ENCODE peak calls at places on chromosomes 13 and 19, in seven cellular contexts. One of them, this sample, is unnamed.

GRCh38 chr13:46609052-46609451 is 56.1 kb downstream of the LRCH1 start:
- DNase-seq in T-cell: no peak
- DNase-seq in NCI-H446 treated with DMSO at 0.1 percent for 48 hours: no peak
- DNase-seq in stimulated activated CD4-positive, alpha-beta T cell treated with anti-CD3 and anti-CD28 coated beads, Interleukin-2, amount 100 ng/mL, for 48 hours: no peak
- DNase-seq in GM20000: no peak
- DNase-seq in HTR-8/SVneo: no peak
- DNase-seq in AG09319: no peak
- DNase-seq in this sample: no peak

GRCh38 chr19:18322318-18322758 is 538 bp downstream of the LSM4 start:
- DNase-seq in T-cell: no peak
- DNase-seq in NCI-H446 treated with DMSO at 0.1 percent for 48 hours: no peak
- DNase-seq in stimulated activated CD4-positive, alpha-beta T cell treated with anti-CD3 and anti-CD28 coated beads, Interleukin-2, amount 100 ng/mL, for 48 hours: peak
- DNase-seq in GM20000: peak
- DNase-seq in HTR-8/SVneo: peak
- DNase-seq in AG09319: no peak
- DNase-seq in this sample: peak

GRCh38 chr13:52127783-52128702 is 830 bp downstream of the NEK5 start:
- DNase-seq in T-cell: peak
- DNase-seq in NCI-H446 treated with DMSO at 0.1 percent for 48 hours: no peak
- DNase-seq in stimulated activated CD4-positive, alpha-beta T cell treated with anti-CD3 and anti-CD28 coated beads, Interleukin-2, amount 100 ng/mL, for 48 hours: peak
- DNase-seq in GM20000: peak
- DNase-seq in HTR-8/SVneo: peak
- DNase-seq in AG09319: no peak
- DNase-seq in this sample: peak

GRCh38 chr13:42947925-42948324 is 44.1 kb downstream of the EPSTI1 start:
- DNase-seq in T-cell: no peak
- DNase-seq in NCI-H446 treated with DMSO at 0.1 percent for 48 hours: no peak
- DNase-seq in stimulated activated CD4-positive, alpha-beta T cell treated with anti-CD3 and anti-CD28 coated beads, Interleukin-2, amount 100 ng/mL, for 48 hours: no peak
- DNase-seq in GM20000: no peak
- DNase-seq in HTR-8/SVneo: no peak
- DNase-seq in AG09319: no peak
- DNase-seq in this sample: no peak

GRCh38 chr19:19578241-19578640 is 40.2 kb downstream of the CILP2 start:
- DNase-seq in T-cell: no peak
- DNase-seq in NCI-H446 treated with DMSO at 0.1 percent for 48 hours: no peak
- DNase-seq in stimulated activated CD4-positive, alpha-beta T cell treated with anti-CD3 and anti-CD28 coated beads, Interleukin-2, amount 100 ng/mL, for 48 hours: no peak
- DNase-seq in GM20000: no peak
- DNase-seq in HTR-8/SVneo: no peak
- DNase-seq in AG09319: no peak
- DNase-seq in this sample: no peak

GRCh38 chr13:51959773-51960172 is 51.5 kb downstream of the ATP7B start:
- DNase-seq in T-cell: no peak
- DNase-seq in NCI-H446 treated with DMSO at 0.1 percent for 48 hours: no peak
- DNase-seq in stimulated activated CD4-positive, alpha-beta T cell treated with anti-CD3 and anti-CD28 coated beads, Interleukin-2, amount 100 ng/mL, for 48 hours: no peak
- DNase-seq in GM20000: peak
- DNase-seq in HTR-8/SVneo: no peak
- DNase-seq in AG09319: no peak
- DNase-seq in this sample: no peak

GRCh38 chr19:48770223-48770622 is 14.9 kb downstream of the FGF21 start:
- DNase-seq in T-cell: no peak
- DNase-seq in NCI-H446 treated with DMSO at 0.1 percent for 48 hours: no peak
- DNase-seq in stimulated activated CD4-positive, alpha-beta T cell treated with anti-CD3 and anti-CD28 coated beads, Interleukin-2, amount 100 ng/mL, for 48 hours: no peak
- DNase-seq in GM20000: no peak
- DNase-seq in HTR-8/SVneo: no peak
- DNase-seq in AG09319: no peak
- DNase-seq in this sample: no peak

GRCh38 chr19:29840066-29840950 is 28.5 kb downstream of the CCNE1 start:
- DNase-seq in T-cell: no peak
- DNase-seq in NCI-H446 treated with DMSO at 0.1 percent for 48 hours: no peak
- DNase-seq in stimulated activated CD4-positive, alpha-beta T cell treated with anti-CD3 and anti-CD28 coated beads, Interleukin-2, amount 100 ng/mL, for 48 hours: no peak
- DNase-seq in GM20000: no peak
- DNase-seq in HTR-8/SVneo: no peak
- DNase-seq in AG09319: no peak
- DNase-seq in this sample: no peak

GRCh38 chr13:108632649-108633167 is 3.3 kb downstream of the MYO16 start:
- DNase-seq in T-cell: no peak
- DNase-seq in NCI-H446 treated with DMSO at 0.1 percent for 48 hours: no peak
- DNase-seq in stimulated activated CD4-positive, alpha-beta T cell treated with anti-CD3 and anti-CD28 coated beads, Interleukin-2, amount 100 ng/mL, for 48 hours: no peak
- DNase-seq in GM20000: no peak
- DNase-seq in HTR-8/SVneo: no peak
- DNase-seq in AG09319: no peak
- DNase-seq in this sample: no peak

GRCh38 chr13:51645154-51645650 is 60.9 kb downstream of the WDFY2 start:
- DNase-seq in T-cell: peak
- DNase-seq in NCI-H446 treated with DMSO at 0.1 percent for 48 hours: no peak
- DNase-seq in stimulated activated CD4-positive, alpha-beta T cell treated with anti-CD3 and anti-CD28 coated beads, Interleukin-2, amount 100 ng/mL, for 48 hours: no peak
- DNase-seq in GM20000: peak
- DNase-seq in HTR-8/SVneo: no peak
- DNase-seq in AG09319: peak
- DNase-seq in this sample: no peak

GRCh38 chr13:42762251-42762650 is 19.1 kb upstream of the FAM216B start:
- DNase-seq in T-cell: no peak
- DNase-seq in NCI-H446 treated with DMSO at 0.1 percent for 48 hours: no peak
- DNase-seq in stimulated activated CD4-positive, alpha-beta T cell treated with anti-CD3 and anti-CD28 coated beads, Interleukin-2, amount 100 ng/mL, for 48 hours: no peak
- DNase-seq in GM20000: no peak
- DNase-seq in HTR-8/SVneo: no peak
- DNase-seq in AG09319: no peak
- DNase-seq in this sample: no peak

GRCh38 chr13:105936816-105937215 is 598.6 kb downstream of the EFNB2 start:
- DNase-seq in T-cell: no peak
- DNase-seq in NCI-H446 treated with DMSO at 0.1 percent for 48 hours: no peak
- DNase-seq in stimulated activated CD4-positive, alpha-beta T cell treated with anti-CD3 and anti-CD28 coated beads, Interleukin-2, amount 100 ng/mL, for 48 hours: no peak
- DNase-seq in GM20000: no peak
- DNase-seq in HTR-8/SVneo: no peak
- DNase-seq in AG09319: no peak
- DNase-seq in this sample: no peak

GRCh38 chr19:8355631-8356402 is 8.1 kb upstream of the ANGPTL4 start:
- DNase-seq in T-cell: no peak
- DNase-seq in NCI-H446 treated with DMSO at 0.1 percent for 48 hours: no peak
- DNase-seq in stimulated activated CD4-positive, alpha-beta T cell treated with anti-CD3 and anti-CD28 coated beads, Interleukin-2, amount 100 ng/mL, for 48 hours: no peak
- DNase-seq in GM20000: no peak
- DNase-seq in HTR-8/SVneo: peak
- DNase-seq in AG09319: peak
- DNase-seq in this sample: no peak

GRCh38 chr13:90918551-90918950 is 428.9 kb upstream of the MIR17HG start:
- DNase-seq in T-cell: no peak
- DNase-seq in NCI-H446 treated with DMSO at 0.1 percent for 48 hours: no peak
- DNase-seq in stimulated activated CD4-positive, alpha-beta T cell treated with anti-CD3 and anti-CD28 coated beads, Interleukin-2, amount 100 ng/mL, for 48 hours: no peak
- DNase-seq in GM20000: no peak
- DNase-seq in HTR-8/SVneo: no peak
- DNase-seq in AG09319: no peak
- DNase-seq in this sample: no peak

GRCh38 chr13:98839826-98840769 is 87.6 kb upstream of the SLC15A1 start:
- DNase-seq in T-cell: no peak
- DNase-seq in NCI-H446 treated with DMSO at 0.1 percent for 48 hours: no peak
- DNase-seq in stimulated activated CD4-positive, alpha-beta T cell treated with anti-CD3 and anti-CD28 coated beads, Interleukin-2, amount 100 ng/mL, for 48 hours: peak
- DNase-seq in GM20000: peak
- DNase-seq in HTR-8/SVneo: peak
- DNase-seq in AG09319: no peak
- DNase-seq in this sample: no peak

GRCh38 chr13:100306444-100306999 is 217.6 kb downstream of the PCCA start:
- DNase-seq in T-cell: no peak
- DNase-seq in NCI-H446 treated with DMSO at 0.1 percent for 48 hours: no peak
- DNase-seq in stimulated activated CD4-positive, alpha-beta T cell treated with anti-CD3 and anti-CD28 coated beads, Interleukin-2, amount 100 ng/mL, for 48 hours: no peak
- DNase-seq in GM20000: no peak
- DNase-seq in HTR-8/SVneo: no peak
- DNase-seq in AG09319: no peak
- DNase-seq in this sample: no peak

GRCh38 chr19:34559045-34559444 is 77.5 kb downstream of the WTIP start:
- DNase-seq in T-cell: no peak
- DNase-seq in NCI-H446 treated with DMSO at 0.1 percent for 48 hours: no peak
- DNase-seq in stimulated activated CD4-positive, alpha-beta T cell treated with anti-CD3 and anti-CD28 coated beads, Interleukin-2, amount 100 ng/mL, for 48 hours: no peak
- DNase-seq in GM20000: no peak
- DNase-seq in HTR-8/SVneo: no peak
- DNase-seq in AG09319: no peak
- DNase-seq in this sample: no peak

GRCh38 chr19:49848938-49849337 is 2.0 kb upstream of the PTOV1 start:
- DNase-seq in T-cell: no peak
- DNase-seq in NCI-H446 treated with DMSO at 0.1 percent for 48 hours: no peak
- DNase-seq in stimulated activated CD4-positive, alpha-beta T cell treated with anti-CD3 and anti-CD28 coated beads, Interleukin-2, amount 100 ng/mL, for 48 hours: no peak
- DNase-seq in GM20000: no peak
- DNase-seq in HTR-8/SVneo: no peak
- DNase-seq in AG09319: no peak
- DNase-seq in this sample: no peak

GRCh38 chr19:28313633-28314032 is 899.3 kb downstream of the UQCRFS1 start:
- DNase-seq in T-cell: no peak
- DNase-seq in NCI-H446 treated with DMSO at 0.1 percent for 48 hours: no peak
- DNase-seq in stimulated activated CD4-positive, alpha-beta T cell treated with anti-CD3 and anti-CD28 coated beads, Interleukin-2, amount 100 ng/mL, for 48 hours: no peak
- DNase-seq in GM20000: no peak
- DNase-seq in HTR-8/SVneo: no peak
- DNase-seq in AG09319: peak
- DNase-seq in this sample: no peak

GRCh38 chr13:30415430-30416030 is 6.8 kb upstream of the UBE2L5 start:
- DNase-seq in T-cell: no peak
- DNase-seq in NCI-H446 treated with DMSO at 0.1 percent for 48 hours: no peak
- DNase-seq in stimulated activated CD4-positive, alpha-beta T cell treated with anti-CD3 and anti-CD28 coated beads, Interleukin-2, amount 100 ng/mL, for 48 hours: no peak
- DNase-seq in GM20000: no peak
- DNase-seq in HTR-8/SVneo: no peak
- DNase-seq in AG09319: no peak
- DNase-seq in this sample: no peak

GRCh38 chr19:37963190-37963947 is 56.4 kb downstream of the SIPA1L3 start:
- DNase-seq in T-cell: no peak
- DNase-seq in NCI-H446 treated with DMSO at 0.1 percent for 48 hours: peak
- DNase-seq in stimulated activated CD4-positive, alpha-beta T cell treated with anti-CD3 and anti-CD28 coated beads, Interleukin-2, amount 100 ng/mL, for 48 hours: no peak
- DNase-seq in GM20000: no peak
- DNase-seq in HTR-8/SVneo: no peak
- DNase-seq in AG09319: peak
- DNase-seq in this sample: no peak

GRCh38 chr19:46133101-46133627 is 8.7 kb upstream of the IGFL3 start:
- DNase-seq in T-cell: no peak
- DNase-seq in NCI-H446 treated with DMSO at 0.1 percent for 48 hours: no peak
- DNase-seq in stimulated activated CD4-positive, alpha-beta T cell treated with anti-CD3 and anti-CD28 coated beads, Interleukin-2, amount 100 ng/mL, for 48 hours: no peak
- DNase-seq in GM20000: no peak
- DNase-seq in HTR-8/SVneo: peak
- DNase-seq in AG09319: peak
- DNase-seq in this sample: no peak

GRCh38 chr13:60765700-60766411 is 368.8 kb downstream of the TDRD3 start:
- DNase-seq in T-cell: no peak
- DNase-seq in NCI-H446 treated with DMSO at 0.1 percent for 48 hours: no peak
- DNase-seq in stimulated activated CD4-positive, alpha-beta T cell treated with anti-CD3 and anti-CD28 coated beads, Interleukin-2, amount 100 ng/mL, for 48 hours: no peak
- DNase-seq in GM20000: no peak
- DNase-seq in HTR-8/SVneo: no peak
- DNase-seq in AG09319: no peak
- DNase-seq in this sample: no peak

GRCh38 chr13:113297370-113297871 is 382 bp downstream of the LAMP1 start:
- DNase-seq in T-cell: peak
- DNase-seq in NCI-H446 treated with DMSO at 0.1 percent for 48 hours: no peak
- DNase-seq in stimulated activated CD4-positive, alpha-beta T cell treated with anti-CD3 and anti-CD28 coated beads, Interleukin-2, amount 100 ng/mL, for 48 hours: peak
- DNase-seq in GM20000: peak
- DNase-seq in HTR-8/SVneo: no peak
- DNase-seq in AG09319: no peak
- DNase-seq in this sample: peak

GRCh38 chr13:36526897-36527296 is 94.6 kb downstream of the CCNA1 start:
- DNase-seq in T-cell: no peak
- DNase-seq in NCI-H446 treated with DMSO at 0.1 percent for 48 hours: no peak
- DNase-seq in stimulated activated CD4-positive, alpha-beta T cell treated with anti-CD3 and anti-CD28 coated beads, Interleukin-2, amount 100 ng/mL, for 48 hours: no peak
- DNase-seq in GM20000: no peak
- DNase-seq in HTR-8/SVneo: no peak
- DNase-seq in AG09319: no peak
- DNase-seq in this sample: no peak

GRCh38 chr19:19866599-19867248 is 1.0 kb downstream of the ZNF253 start:
- DNase-seq in T-cell: peak
- DNase-seq in NCI-H446 treated with DMSO at 0.1 percent for 48 hours: no peak
- DNase-seq in stimulated activated CD4-positive, alpha-beta T cell treated with anti-CD3 and anti-CD28 coated beads, Interleukin-2, amount 100 ng/mL, for 48 hours: peak
- DNase-seq in GM20000: peak
- DNase-seq in HTR-8/SVneo: peak
- DNase-seq in AG09319: no peak
- DNase-seq in this sample: peak

GRCh38 chr19:18270304-18270703 is 3.9 kb downstream of the IQCN start:
- DNase-seq in T-cell: no peak
- DNase-seq in NCI-H446 treated with DMSO at 0.1 percent for 48 hours: no peak
- DNase-seq in stimulated activated CD4-positive, alpha-beta T cell treated with anti-CD3 and anti-CD28 coated beads, Interleukin-2, amount 100 ng/mL, for 48 hours: no peak
- DNase-seq in GM20000: no peak
- DNase-seq in HTR-8/SVneo: no peak
- DNase-seq in AG09319: no peak
- DNase-seq in this sample: no peak

GRCh38 chr19:18543814-18544475 is 572 bp upstream of the FKBP8 start:
- DNase-seq in T-cell: peak
- DNase-seq in NCI-H446 treated with DMSO at 0.1 percent for 48 hours: peak
- DNase-seq in stimulated activated CD4-positive, alpha-beta T cell treated with anti-CD3 and anti-CD28 coated beads, Interleukin-2, amount 100 ng/mL, for 48 hours: peak
- DNase-seq in GM20000: peak
- DNase-seq in HTR-8/SVneo: no peak
- DNase-seq in AG09319: no peak
- DNase-seq in this sample: peak

GRCh38 chr13:38804061-38804460 is 117.2 kb downstream of the FREM2 start:
- DNase-seq in T-cell: no peak
- DNase-seq in NCI-H446 treated with DMSO at 0.1 percent for 48 hours: no peak
- DNase-seq in stimulated activated CD4-positive, alpha-beta T cell treated with anti-CD3 and anti-CD28 coated beads, Interleukin-2, amount 100 ng/mL, for 48 hours: no peak
- DNase-seq in GM20000: no peak
- DNase-seq in HTR-8/SVneo: no peak
- DNase-seq in AG09319: no peak
- DNase-seq in this sample: no peak

GRCh38 chr13:90830782-90831181 is 516.7 kb upstream of the MIR17HG start:
- DNase-seq in T-cell: no peak
- DNase-seq in NCI-H446 treated with DMSO at 0.1 percent for 48 hours: no peak
- DNase-seq in stimulated activated CD4-positive, alpha-beta T cell treated with anti-CD3 and anti-CD28 coated beads, Interleukin-2, amount 100 ng/mL, for 48 hours: no peak
- DNase-seq in GM20000: no peak
- DNase-seq in HTR-8/SVneo: no peak
- DNase-seq in AG09319: no peak
- DNase-seq in this sample: no peak

GRCh38 chr13:21557995-21558394 is 46.0 kb downstream of the MICU2 start:
- DNase-seq in T-cell: no peak
- DNase-seq in NCI-H446 treated with DMSO at 0.1 percent for 48 hours: no peak
- DNase-seq in stimulated activated CD4-positive, alpha-beta T cell treated with anti-CD3 and anti-CD28 coated beads, Interleukin-2, amount 100 ng/mL, for 48 hours: peak
- DNase-seq in GM20000: no peak
- DNase-seq in HTR-8/SVneo: no peak
- DNase-seq in AG09319: no peak
- DNase-seq in this sample: no peak

GRCh38 chr19:8320564-8321066 is 560 bp downstream of the NDUFA7 start:
- DNase-seq in T-cell: no peak
- DNase-seq in NCI-H446 treated with DMSO at 0.1 percent for 48 hours: no peak
- DNase-seq in stimulated activated CD4-positive, alpha-beta T cell treated with anti-CD3 and anti-CD28 coated beads, Interleukin-2, amount 100 ng/mL, for 48 hours: no peak
- DNase-seq in GM20000: no peak
- DNase-seq in HTR-8/SVneo: no peak
- DNase-seq in AG09319: no peak
- DNase-seq in this sample: no peak

GRCh38 chr19:5130371-5131030 is 161.6 kb downstream of the KDM4B start:
- DNase-seq in T-cell: peak
- DNase-seq in NCI-H446 treated with DMSO at 0.1 percent for 48 hours: no peak
- DNase-seq in stimulated activated CD4-positive, alpha-beta T cell treated with anti-CD3 and anti-CD28 coated beads, Interleukin-2, amount 100 ng/mL, for 48 hours: no peak
- DNase-seq in GM20000: peak
- DNase-seq in HTR-8/SVneo: no peak
- DNase-seq in AG09319: no peak
- DNase-seq in this sample: no peak

GRCh38 chr13:39415403-39415802 is 187.6 kb downstream of the LHFPL6 start:
- DNase-seq in T-cell: no peak
- DNase-seq in NCI-H446 treated with DMSO at 0.1 percent for 48 hours: peak
- DNase-seq in stimulated activated CD4-positive, alpha-beta T cell treated with anti-CD3 and anti-CD28 coated beads, Interleukin-2, amount 100 ng/mL, for 48 hours: no peak
- DNase-seq in GM20000: no peak
- DNase-seq in HTR-8/SVneo: peak
- DNase-seq in AG09319: no peak
- DNase-seq in this sample: no peak

This sample was measured in stimulated activated effector memory CD8-positive, alpha-beta T cell treated with anti-CD3 and anti-CD28 coated beads, Interleukin-12 subunit alpha, Interleukin-12 subunit beta, amount 100 ng/mL, for 72 hours.